ENCODE peak calls at places on chromosomes 3 and 15, in five cellular contexts. C, F, T, X and O are unnamed samples.

GRCh38 chr15:72912121-72912520 is 128.6 kb upstream of the ADPGK start:
- DNase-seq in F (no peak), C (no peak), X (no peak), T (no peak), O (no peak)

GRCh38 chr3:129001101-129001816 is at the start of gene EFCC1:
- DNase-seq in X (no peak), F (no peak), C (no peak), T (peak), O (peak)

GRCh38 chr3:62373714-62374333 is 474 bp upstream of the FEZF2 start:
- DNase-seq in C (no peak), X (no peak), T (no peak), F (no peak), O (no peak)

GRCh38 chr15:62067448-62068044 is 769 bp downstream of the C2CD4A start:
- DNase-seq in C (no peak), T (peak), F (peak), X (no peak), O (peak)

GRCh38 chr3:188635258-188636038 is 481.5 kb downstream of the LPP start:
- DNase-seq in X (no peak), F (no peak), C (no peak), T (no peak), O (no peak)

GRCh38 chr3:177053107-177053506 is 144.2 kb downstream of the TBL1XR1 start:
- DNase-seq in C (no peak), F (no peak), X (no peak), T (no peak), O (no peak)

GRCh38 chr3:13013994-13014754 is 59.1 kb downstream of the IQSEC1 start:
- DNase-seq in X (no peak), C (no peak), T (no peak), F (no peak), O (peak)

GRCh38 chr15:61047783-61048182 is 181.3 kb downstream of the RORA start:
- DNase-seq in X (no peak), T (no peak), C (no peak), F (no peak), O (no peak)

GRCh38 chr15:80778964-80779657 is at the start of gene CEMIP:
- DNase-seq in T (peak), F (peak), X (no peak), C (peak), O (peak)

GRCh38 chr3:40237892-40238571 is 71.5 kb upstream of the EIF1B start:
- DNase-seq in C (no peak), X (no peak), F (no peak), T (no peak), O (no peak)

GRCh38 chr3:43549626-43550025 is 72.2 kb downstream of the ANO10 start:
- DNase-seq in X (no peak), T (no peak), C (no peak), F (no peak), O (no peak)

GRCh38 chr15:62624541-62625399 is 417.8 kb upstream of the TPM1 start:
- DNase-seq in F (no peak), X (no peak), C (no peak), T (peak), O (no peak)

GRCh38 chr15:90004671-90005070 is 3.5 kb downstream of the ZNF710 start:
- DNase-seq in T (no peak), F (no peak), C (peak), X (no peak), O (peak)

GRCh38 chr3:107745354-107745753 is 222.6 kb downstream of the BBX start:
- DNase-seq in T (no peak), X (no peak), F (no peak), C (no peak), O (no peak)

GRCh38 chr15:55834331-55834730 is 91.4 kb upstream of the PRTG start:
- DNase-seq in T (no peak), F (no peak), C (no peak), X (no peak), O (no peak)

GRCh38 chr15:74873756-74874424 is 725 bp upstream of the SCAMP2 start:
- DNase-seq in X (no peak), T (peak), C (peak), F (peak), O (peak)

GRCh38 chr3:16388850-16389411 is 123.9 kb downstream of the OXNAD1 start:
- DNase-seq in X (no peak), C (no peak), T (no peak), F (no peak), O (no peak)

GRCh38 chr3:108677811-108678210 is 79.4 kb downstream of the RETNLB start:
- DNase-seq in T (no peak), C (no peak), F (no peak), X (no peak), O (no peak)

GRCh38 chr3:120033594-120033993 is 60.7 kb downstream of the GSK3B start:
- DNase-seq in T (no peak), C (peak), F (no peak), X (no peak), O (no peak)

GRCh38 chr3:113231827-113232253 is 20.5 kb downstream of the BOC start:
- DNase-seq in X (no peak), F (peak), T (no peak), C (no peak), O (no peak)